ENCODE peak calls at places on chromosome 9, in four cellular contexts. I is DMS153, R is lower leg skin, A is HCEC 1CT. X is an unnamed sample.

GRCh38 chr9:18710089-18710488 is 236.1 kb downstream of the ADAMTSL1 start:
- DNase-seq in I (no peak), R (no peak), A (no peak), X (no peak)

GRCh38 chr9:135700525-135700924 is 1.2 kb upstream of the SOHLH1 start:
- DNase-seq in A (no peak), I (no peak), R (no peak), X (no peak)

GRCh38 chr9:2749485-2749884 is 32.2 kb downstream of the KCNV2 start:
- DNase-seq in R (no peak), A (no peak), I (no peak), X (no peak)

GRCh38 chr9:86413966-86414880 is 60.0 kb upstream of the TUT7 start:
- DNase-seq in I (no peak), R (no peak), A (peak; percentile 37), X (no peak)

GRCh38 chr9:127351182-127352166 is 45.5 kb upstream of the SLC2A8 start:
- DNase-seq in R (no peak), A (no peak), I (peak; percentile 52), X (no peak)

GRCh38 chr9:15370496-15371464 is 51.9 kb upstream of the SNAPC3 start:
- DNase-seq in I (no peak), A (no peak), R (no peak), X (no peak)

GRCh38 chr9:127919253-127919815 is 2.5 kb upstream of the ST6GALNAC4 start:
- DNase-seq in I (no peak), R (peak; percentile 98), A (peak; percentile 99), X (no peak)

GRCh38 chr9:13934411-13934810 is 379.5 kb downstream of the NFIB start:
- DNase-seq in I (peak; percentile 54), A (no peak), R (no peak), X (no peak)

GRCh38 chr9:136805207-136805740 is 2.5 kb upstream of the RABL6 start:
- DNase-seq in R (no peak), A (no peak), I (no peak), X (no peak)

GRCh38 chr9:70529377-70529776 is 114.9 kb upstream of the KLF9 start:
- DNase-seq in R (no peak), I (no peak), A (no peak), X (no peak)

X was measured in vagina.